ENCODE peak calls at places on chromosomes 6 and 20, in seven cellular contexts. L is ovary, B is H1, X is sigmoid colon, H is transverse colon, V is stomach, P is A549. Q is an unnamed sample.

GRCh38 chr6:83096791-83097190 is 29.3 kb downstream of the DOP1A start:
- DNase-seq in V (no peak), X (no peak), B (no peak), L (no peak), P (no peak), H (no peak), Q (no peak)

GRCh38 chr6:586553-586952 is 70.3 kb downstream of the HUS1B start:
- DNase-seq in B (no peak), H (no peak), V (no peak), L (no peak), X (no peak), P (no peak), Q (no peak)

GRCh38 chr6:7439243-7439642 is 49.6 kb downstream of the RIOK1 start:
- DNase-seq in X (no peak), B (no peak), L (no peak), P (no peak), H (no peak), V (no peak), Q (no peak)

GRCh38 chr6:161228096-161228495 is 45.8 kb downstream of the AGPAT4 start:
- DNase-seq in V (no peak), L (peak; percentile 43), X (no peak), H (no peak), P (no peak), B (no peak), Q (no peak)

GRCh38 chr6:139161817-139162284 is 27.0 kb downstream of the HECA start:
- DNase-seq in X (no peak), B (no peak), L (no peak), P (no peak), H (no peak), V (no peak), Q (no peak)

GRCh38 chr20:878511-879307 is 37.4 kb downstream of the ANGPT4 start:
- DNase-seq in V (no peak), H (no peak), B (no peak), P (peak; percentile 35), L (no peak), X (no peak), Q (no peak)

GRCh38 chr6:4281341-4282293 is 146.2 kb upstream of the ECI2 start:
- DNase-seq in V (peak; percentile 56), X (peak; percentile 72), H (peak; percentile 58), P (no peak), B (peak; percentile 44), L (no peak), Q (no peak)

GRCh38 chr6:165695736-165696515 is 32.9 kb upstream of the PDE10A start:
- DNase-seq in H (no peak), B (no peak), P (no peak), X (no peak), V (no peak), L (no peak), Q (no peak)

GRCh38 chr6:169539176-169539897 is 162.5 kb downstream of the WDR27 start:
- DNase-seq in X (no peak), B (no peak), H (no peak), L (no peak), V (no peak), P (no peak), Q (peak; percentile 74)

GRCh38 chr6:112321882-112322508 is 25.1 kb upstream of the RFPL4B start:
- DNase-seq in L (no peak), H (no peak), B (no peak), P (no peak), V (no peak), X (no peak), Q (no peak)
- TF ChIP-seq EP300 in L (no peak), H (no peak), B (no peak), P (no peak), V (no peak), X (no peak), Q (no peak)

GRCh38 chr6:143158113-143158581 is 97.5 kb downstream of the AIG1 start:
- DNase-seq in P (no peak), V (no peak), B (no peak), L (no peak), H (no peak), X (no peak), Q (no peak)

GRCh38 chr6:143160008-143160407 is 99.3 kb downstream of the AIG1 start:
- DNase-seq in X (no peak), H (no peak), B (no peak), L (no peak), V (no peak), P (no peak), Q (no peak)

GRCh38 chr6:143159001-143159400 is 98.3 kb downstream of the AIG1 start:
- DNase-seq in B (no peak), V (no peak), L (no peak), H (no peak), P (no peak), X (no peak), Q (no peak)

GRCh38 chr6:143163621-143164020 is 102.9 kb downstream of the AIG1 start:
- DNase-seq in P (no peak), L (no peak), B (no peak), V (no peak), X (no peak), H (no peak), Q (no peak)

DNA sequence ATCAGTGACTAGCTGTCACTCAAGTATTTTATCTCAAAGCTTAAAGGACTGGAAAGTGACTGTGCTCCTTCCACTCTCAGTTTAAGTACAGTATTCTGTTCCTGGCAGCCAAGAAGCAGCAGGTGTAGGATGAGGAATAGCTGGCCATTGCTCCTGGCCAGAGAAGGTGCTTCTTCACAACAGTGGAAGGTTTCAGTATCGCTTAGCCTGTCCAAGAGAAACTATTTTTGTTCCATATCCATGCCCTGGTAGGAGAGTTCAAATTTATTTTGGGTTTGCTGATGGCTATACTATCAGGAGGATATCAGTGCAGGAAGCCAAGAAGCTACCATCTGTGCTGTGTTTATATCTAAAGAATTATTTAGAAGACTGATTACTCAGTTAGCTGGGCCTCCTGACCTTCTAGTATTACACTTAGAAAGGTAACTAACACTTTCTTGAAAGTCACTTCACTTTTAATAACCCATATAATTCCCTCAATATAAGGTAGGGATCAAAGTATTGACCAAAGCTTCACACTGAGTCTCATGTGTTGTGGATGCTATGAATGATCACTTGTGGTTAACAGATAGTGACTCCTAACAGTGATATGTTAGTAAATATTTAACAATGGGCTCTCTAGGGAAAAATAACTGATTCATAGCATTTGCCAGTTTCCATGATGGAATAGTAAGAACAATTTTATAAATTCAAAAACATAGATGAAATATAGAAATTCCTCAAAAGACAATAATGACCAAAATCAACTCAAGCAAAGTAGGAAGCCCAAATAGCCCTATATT is 99.9 kb downstream of the AIG1 start:
- DNase-seq in P (no peak), B (no peak), V (no peak), L (no peak), H (no peak), X (no peak), Q (no peak)
- TF ChIP-seq CTCF in P (no peak), B (no peak), V (no peak), L (no peak), H (no peak), X (no peak), Q (no peak)

DNA sequence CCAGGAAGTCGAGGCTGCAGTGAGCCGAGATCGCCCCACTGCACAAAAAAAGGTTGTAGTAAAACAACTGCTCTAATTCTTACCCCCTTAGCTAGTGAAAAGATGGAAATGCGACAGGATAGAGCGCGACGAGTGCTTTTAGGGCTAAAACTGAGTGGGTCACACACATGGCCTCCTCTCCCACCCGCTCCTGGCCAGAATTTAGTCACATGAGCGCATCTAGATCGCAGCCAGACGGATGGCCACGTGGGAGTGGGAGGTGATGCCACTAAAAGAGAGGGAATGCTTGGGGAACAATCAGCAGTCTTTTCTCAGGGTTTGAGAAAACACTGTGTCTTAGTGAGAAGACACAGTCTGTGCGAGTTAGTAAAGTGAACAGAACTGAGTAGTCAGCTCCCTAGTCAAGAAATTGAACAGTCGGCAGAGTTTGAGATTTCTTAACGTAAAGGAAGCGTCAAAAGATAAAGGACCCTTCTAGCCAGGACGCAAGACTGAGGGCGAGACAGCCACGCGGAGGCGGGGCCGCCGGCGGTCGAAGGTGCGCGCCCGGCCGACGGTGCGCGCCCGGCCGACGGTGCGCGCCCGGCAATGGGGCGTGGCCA is 664 bp upstream of the ACTR5 start:
- DNase-seq in P (no peak), B (no peak), H (no peak), L (peak; percentile 47), V (no peak), X (no peak), Q (no peak)
- TF ChIP-seq EP300 in P (no peak), B (no peak), H (no peak), L (no peak), V (no peak), X (no peak), Q (no peak)

GRCh38 chr6:77650098-77650663 is 2.7 kb upstream of the MEI4 start:
- DNase-seq in P (no peak), L (no peak), V (no peak), X (peak; percentile 48), H (peak; percentile 8), B (peak; percentile 81), Q (no peak)
- TF ChIP-seq CTCF in P (no peak), L (no peak), V (no peak), X (no peak), H (no peak), B (peak; percentile 69), Q (no peak)

GRCh38 chr20:21101453-21102251 is 4.5 kb downstream of the LINC00237 start:
- DNase-seq in P (no peak), X (no peak), B (no peak), H (no peak), L (no peak), V (no peak), Q (peak; percentile 70)

GRCh38 chr20:21102252-21102609 is 3.9 kb downstream of the LINC00237 start:
- DNase-seq in L (no peak), H (no peak), X (no peak), V (no peak), P (no peak), B (no peak), Q (peak; percentile 81)

GRCh38 chr20:21104466-21104761 is 1.7 kb downstream of the LINC00237 start:
- DNase-seq in H (no peak), V (no peak), P (no peak), B (no peak), X (no peak), L (no peak), Q (no peak)

GRCh38 chr20:21103582-21104465 is 2.3 kb downstream of the LINC00237 start:
- DNase-seq in B (no peak), V (no peak), L (no peak), P (no peak), X (no peak), H (no peak), Q (peak; percentile 89)

DNA sequence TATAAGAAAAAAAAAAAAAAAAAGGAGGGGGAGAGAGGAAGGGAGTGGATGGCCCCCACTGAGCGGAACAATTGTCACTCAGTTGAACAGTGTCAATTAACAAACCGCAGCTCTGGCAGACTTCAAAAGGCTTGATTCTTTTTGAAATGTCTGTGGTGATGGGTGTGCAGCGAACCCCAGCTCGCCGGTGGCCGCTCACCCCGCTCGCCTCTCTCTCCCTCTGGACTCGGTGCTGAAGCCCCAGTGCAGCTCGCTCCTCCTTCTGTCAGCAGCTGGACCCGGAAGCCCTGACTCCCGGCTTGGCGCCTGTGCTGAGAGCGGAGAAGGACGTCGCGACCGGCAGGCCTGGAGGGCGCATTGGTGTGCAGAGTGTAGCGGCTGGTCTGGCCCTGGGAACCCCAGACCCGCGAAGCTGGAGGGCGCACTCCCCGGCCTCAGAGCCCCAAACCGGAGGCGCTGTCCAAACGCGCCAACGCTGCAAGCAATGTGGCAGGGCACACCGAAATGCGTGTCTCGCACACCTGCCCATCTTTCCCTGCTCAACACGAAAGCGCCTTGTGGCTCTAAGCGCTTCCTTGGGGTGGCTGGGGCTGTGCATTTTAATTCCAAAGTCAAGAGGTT is 3.4 kb downstream of the LINC00237 start:
- DNase-seq in B (no peak), V (peak; percentile 49), H (peak; percentile 47), P (no peak), L (no peak), X (peak; percentile 69), Q (peak; percentile 91)
- TF ChIP-seq EP300 in B (no peak), V (no peak), H (no peak), P (no peak), L (no peak), X (no peak), Q (no peak)